ENCODE peak calls at places on chromosomes 16 and 17, in ten cellular contexts. B is CD4-positive, CD25-positive, alpha-beta regulatory T cell; C is psoas muscle; U is brain microvascular endothelial cell; Q is IMR-90; E is uterus; L is lower leg skin; Y is cardiac muscle cell; H is NT2/D1; P is endothelial cell of umbilical vein. Z is an unnamed sample.

GRCh38 chr17:43855061-43855460 is 8.1 kb downstream of the CD300LG start:
- DNase-seq in B (no peak), C (no peak), U (no peak), Q (no peak), E (no peak), L (no peak), Y (no peak), H (no peak), P (no peak), Z (no peak)

GRCh38 chr16:88527186-88527936 is 42.8 kb upstream of the ZC3H18 start:
- DNase-seq in B (peak), C (peak), U (peak), Q (peak), E (peak), L (no peak), Y (peak), H (no peak), P (peak), Z (peak)

GRCh38 chr17:77644181-77644972 is 314.1 kb upstream of the TNRC6C start:
- DNase-seq in B (no peak), C (no peak), U (no peak), Q (no peak), E (no peak), L (peak), Y (no peak), H (no peak), P (no peak), Z (no peak)

GRCh38 chr17:47813512-47814031 is 8.0 kb downstream of the OSBPL7 start:
- DNase-seq in B (no peak), C (no peak), U (no peak), Q (no peak), E (no peak), L (peak), Y (no peak), H (no peak), P (no peak), Z (no peak)

GRCh38 chr17:8630802-8631553 is 453 bp upstream of the MYH10 start:
- DNase-seq in B (peak), C (peak), U (peak), Q (peak), E (peak), L (peak), Y (peak), H (peak), P (peak), Z (peak)

GRCh38 chr17:42775534-42776098 is 2.4 kb downstream of the VPS25 start:
- DNase-seq in B (no peak), C (no peak), U (peak), Q (peak), E (no peak), L (no peak), Y (peak), H (no peak), P (peak), Z (peak)

GRCh38 chr17:80260791-80261158 is at the start of gene RNF213:
- DNase-seq in B (peak), C (peak), U (no peak), Q (no peak), E (peak), L (peak), Y (peak), H (no peak), P (peak), Z (no peak)

GRCh38 chr17:39639566-39640458 is 2.9 kb downstream of the STARD3 start:
- DNase-seq in B (no peak), C (no peak), U (no peak), Q (no peak), E (no peak), L (no peak), Y (no peak), H (no peak), P (no peak), Z (no peak)

GRCh38 chr17:1726626-1727257 is 2.2 kb downstream of the WDR81 start:
- DNase-seq in B (no peak), C (no peak), U (no peak), Q (no peak), E (no peak), L (no peak), Y (no peak), H (no peak), P (no peak), Z (no peak)

GRCh38 chr17:40074871-40075215 is 12.1 kb downstream of the THRA start:
- DNase-seq in B (no peak), C (no peak), U (no peak), Q (no peak), E (no peak), L (no peak), Y (peak), H (no peak), P (no peak), Z (peak)

GRCh38 chr17:10337976-10338375 is 34.8 kb downstream of the MYH13 start:
- DNase-seq in B (no peak), C (no peak), U (no peak), Q (peak), E (no peak), L (no peak), Y (peak), H (no peak), P (no peak), Z (no peak)

GRCh38 chr16:8109510-8110369 is 480.6 kb downstream of the TMEM114 start:
- DNase-seq in B (no peak), C (no peak), U (no peak), Q (no peak), E (no peak), L (no peak), Y (no peak), H (no peak), P (no peak), Z (no peak)

GRCh38 chr17:17729620-17730249 is 48.5 kb downstream of the RAI1 start:
- DNase-seq in B (peak), C (no peak), U (no peak), Q (no peak), E (no peak), L (no peak), Y (no peak), H (no peak), P (no peak), Z (peak)

GRCh38 chr16:11994187-11995119 is 17.9 kb downstream of the SNX29 start:
- DNase-seq in B (no peak), C (peak), U (no peak), Q (peak), E (no peak), L (peak), Y (no peak), H (no peak), P (peak), Z (peak)

GRCh38 chr17:32487460-32488176 is 825 bp downstream of the CDK5R1 start:
- DNase-seq in B (no peak), C (no peak), U (no peak), Q (no peak), E (no peak), L (no peak), Y (peak), H (no peak), P (peak), Z (no peak)

GRCh38 chr17:62652251-62653001 is 25.0 kb downstream of the MRC2 start:
- DNase-seq in B (peak), C (peak), U (peak), Q (peak), E (peak), L (no peak), Y (peak), H (no peak), P (peak), Z (peak)

GRCh38 chr16:79786389-79786788 is 185.9 kb upstream of the MAF start:
- DNase-seq in B (no peak), C (no peak), U (no peak), Q (no peak), E (no peak), L (no peak), Y (no peak), H (no peak), P (no peak), Z (no peak)

GRCh38 chr17:59492091-59492451 is 73.3 kb upstream of the DHX40 start:
- DNase-seq in B (no peak), C (no peak), U (no peak), Q (no peak), E (no peak), L (no peak), Y (no peak), H (no peak), P (no peak), Z (no peak)

GRCh38 chr17:27810902-27811557 is 10.7 kb upstream of the NOS2 start:
- DNase-seq in B (no peak), C (no peak), U (no peak), Q (peak), E (no peak), L (no peak), Y (no peak), H (no peak), P (peak), Z (no peak)

GRCh38 chr17:83068641-83069570 is 10.5 kb upstream of the METRNL start:
- DNase-seq in B (no peak), C (peak), U (no peak), Q (no peak), E (no peak), L (peak), Y (no peak), H (no peak), P (no peak), Z (no peak)

GRCh38 chr17:50420419-50421112 is 5.5 kb upstream of the ACSF2 start:
- DNase-seq in B (no peak), C (no peak), U (no peak), Q (no peak), E (no peak), L (no peak), Y (peak), H (no peak), P (no peak), Z (no peak)

GRCh38 chr16:75073551-75074414 is 42.8 kb downstream of the LDHD start:
- DNase-seq in B (no peak), C (no peak), U (peak), Q (no peak), E (no peak), L (no peak), Y (peak), H (no peak), P (no peak), Z (no peak)

GRCh38 chr17:79105937-79106336 is 31.3 kb downstream of the ENGASE start:
- DNase-seq in B (no peak), C (no peak), U (no peak), Q (no peak), E (no peak), L (no peak), Y (no peak), H (no peak), P (no peak), Z (no peak)

GRCh38 chr17:51044964-51045363 is 75.7 kb downstream of the SPAG9 start:
- DNase-seq in B (no peak), C (no peak), U (no peak), Q (no peak), E (no peak), L (no peak), Y (peak), H (no peak), P (no peak), Z (no peak)

DNA sequence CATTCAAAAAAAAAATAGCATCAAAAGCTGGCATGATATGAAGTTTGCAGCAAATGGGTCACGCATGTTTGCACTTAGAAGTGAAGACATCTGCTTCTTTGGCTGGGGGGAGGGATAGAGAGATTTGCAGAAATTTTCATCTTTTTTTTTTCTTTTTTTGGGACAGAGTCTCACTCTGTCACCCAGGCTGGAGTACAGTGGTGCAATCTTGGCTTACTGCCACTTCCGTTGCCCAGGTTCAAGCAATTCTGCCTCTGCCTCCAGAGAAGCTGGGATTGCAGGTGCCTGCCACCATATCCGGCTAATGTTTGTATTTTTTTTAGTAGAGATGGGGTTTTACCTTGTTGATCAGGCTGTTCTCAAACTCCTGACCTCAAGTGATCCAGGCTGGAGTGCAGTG is 478.3 kb upstream of the EEF2KMT start:
- DNase-seq in B (no peak), C (no peak), U (no peak), Q (no peak), E (no peak), L (no peak), Y (no peak), H (no peak), P (no peak), Z (no peak)
- H3K4me3 ChIP-seq in B (no peak), C (no peak), U (no peak), Q (no peak), E (no peak), L (no peak), Y (no peak), H (no peak), P (no peak), Z (no peak)

DNA sequence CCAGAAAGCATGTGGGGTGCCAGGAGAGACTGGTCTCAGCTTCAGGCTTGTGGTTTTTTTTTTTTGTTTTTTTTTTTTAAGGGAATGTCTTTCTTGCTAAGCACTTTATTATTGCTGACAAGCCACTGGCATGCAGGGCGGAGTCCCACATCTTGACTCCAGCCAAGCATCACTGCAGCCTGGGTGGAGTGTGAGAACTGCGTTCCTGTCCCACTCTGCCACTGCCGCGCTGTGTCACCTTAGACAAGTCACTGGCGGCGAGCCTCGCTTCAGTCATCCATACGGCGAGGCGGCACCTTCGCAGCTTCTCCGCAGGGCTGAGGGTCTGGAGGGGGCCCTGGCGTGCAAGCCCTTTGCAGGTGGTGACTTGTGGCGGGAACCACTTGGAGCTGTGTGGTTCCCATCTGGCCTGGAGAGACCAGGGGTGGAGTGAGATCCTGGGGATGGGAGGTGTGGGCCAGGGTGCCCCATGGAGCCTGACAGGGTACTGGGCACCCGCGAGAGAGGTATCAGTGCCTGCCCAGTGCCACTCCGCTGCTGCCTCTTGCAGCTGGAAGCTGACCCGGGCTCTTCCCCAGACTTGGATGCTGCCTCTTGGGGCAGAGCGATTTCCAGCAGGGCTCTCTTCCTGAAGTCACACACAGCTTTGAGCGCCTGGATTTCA is 99.1 kb upstream of the CIBAR2 start:
- DNase-seq in B (no peak), C (no peak), U (peak), Q (no peak), E (no peak), L (no peak), Y (peak), H (no peak), P (no peak), Z (no peak)
- H3K4me3 ChIP-seq in B (no peak), C (no peak), U (no peak), Q (no peak), E (no peak), L (no peak), Y (no peak), H (no peak), P (no peak), Z (no peak)

GRCh38 chr16:14366447-14366846 is 263.6 kb downstream of the PARN start:
- DNase-seq in B (no peak), C (no peak), U (no peak), Q (no peak), E (no peak), L (no peak), Y (no peak), H (no peak), P (no peak), Z (no peak)

GRCh38 chr16:14365200-14365851 is 264.7 kb downstream of the PARN start:
- DNase-seq in B (no peak), C (no peak), U (no peak), Q (no peak), E (no peak), L (no peak), Y (no peak), H (no peak), P (no peak), Z (no peak)

GRCh38 chr16:14362774-14363371 is 267.2 kb downstream of the PARN start:
- DNase-seq in B (no peak), C (no peak), U (peak), Q (peak), E (no peak), L (no peak), Y (no peak), H (no peak), P (no peak), Z (no peak)

GRCh38 chr16:14364112-14364385 is 266.0 kb downstream of the PARN start:
- DNase-seq in B (no peak), C (no peak), U (no peak), Q (no peak), E (no peak), L (no peak), Y (no peak), H (no peak), P (no peak), Z (no peak)

DNA sequence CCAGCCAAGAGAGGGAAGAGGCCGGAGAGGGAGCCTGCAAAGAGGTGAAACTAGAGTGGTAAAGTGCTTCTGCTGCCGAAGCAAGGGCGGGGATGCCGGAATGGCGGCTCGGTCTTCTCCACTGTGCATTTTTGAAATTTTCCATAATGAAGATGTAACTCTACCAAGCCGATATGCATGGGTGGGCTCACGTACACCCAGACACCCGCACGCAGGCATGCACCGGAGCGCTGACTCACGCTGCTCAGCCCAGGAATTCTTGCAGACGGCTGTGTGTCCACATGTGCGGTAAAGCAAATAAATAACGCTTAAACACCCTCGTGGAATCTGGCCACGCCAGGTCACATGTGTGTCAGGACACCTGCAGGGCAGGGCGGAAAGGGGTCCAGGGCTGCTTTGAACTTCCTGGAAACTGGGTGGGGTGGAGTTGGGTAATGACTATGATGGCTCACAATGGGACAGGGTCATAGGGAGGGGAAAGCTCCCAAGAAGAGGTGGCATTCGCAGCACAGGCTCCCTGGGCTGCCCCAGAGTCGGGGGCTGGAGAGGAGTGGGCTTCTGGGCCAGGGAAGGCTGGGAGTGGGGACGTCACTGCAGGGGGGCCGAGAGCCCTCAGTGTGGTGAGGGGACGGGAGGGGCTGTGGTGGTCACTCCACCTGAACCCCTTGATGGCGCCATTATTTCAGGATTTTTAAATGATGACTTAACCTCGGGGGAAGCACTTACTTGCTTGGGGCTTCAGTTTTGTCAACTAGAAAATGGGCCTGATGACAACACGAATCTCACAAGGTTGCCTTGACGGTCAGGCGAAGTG is 265.5 kb downstream of the PARN start:
- DNase-seq in B (no peak), C (no peak), U (peak), Q (peak), E (no peak), L (no peak), Y (peak), H (no peak), P (no peak), Z (no peak)
- H3K4me3 ChIP-seq in B (no peak), C (no peak), U (no peak), Q (no peak), E (no peak), L (no peak), Y (no peak), H (no peak), P (no peak), Z (no peak)

DNA sequence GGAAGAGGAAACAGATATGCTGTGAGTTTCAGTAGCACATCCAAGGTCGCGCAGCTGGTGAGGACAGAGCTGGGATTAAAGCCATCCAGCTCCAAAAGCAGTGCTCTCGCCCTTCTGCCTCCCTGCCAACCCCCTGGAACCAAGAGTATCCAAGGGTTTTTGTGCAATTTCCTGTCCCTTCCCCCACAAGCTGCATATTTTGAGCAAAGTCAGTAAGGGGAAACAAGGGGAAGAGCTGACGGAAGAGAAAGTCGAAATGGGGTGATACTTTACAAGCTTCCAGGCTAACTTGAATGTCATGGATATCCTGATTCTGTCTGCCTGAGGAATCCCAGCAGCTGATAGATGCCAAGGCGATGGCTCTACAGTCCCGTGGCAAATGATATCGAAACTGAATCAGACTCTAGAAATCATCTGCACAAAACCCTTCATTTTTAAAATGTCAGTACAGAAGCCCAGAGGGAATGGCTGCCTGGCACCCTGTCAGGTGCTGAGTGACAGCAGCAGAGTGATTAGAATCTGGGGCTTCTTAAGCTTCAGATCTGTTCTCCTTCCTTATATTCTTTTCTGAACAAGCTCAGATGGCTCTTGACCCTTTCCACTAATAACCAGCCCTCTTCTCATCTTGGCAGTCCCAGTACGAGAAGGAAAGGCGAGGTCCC is 42.9 kb upstream of the TEKT3 start:
- DNase-seq in B (no peak), C (peak), U (no peak), Q (peak), E (peak), L (no peak), Y (peak), H (no peak), P (peak), Z (no peak)
- H3K4me3 ChIP-seq in B (no peak), C (peak), U (peak), Q (peak), E (no peak), L (no peak), Y (no peak), H (no peak), P (no peak), Z (no peak)

DNA sequence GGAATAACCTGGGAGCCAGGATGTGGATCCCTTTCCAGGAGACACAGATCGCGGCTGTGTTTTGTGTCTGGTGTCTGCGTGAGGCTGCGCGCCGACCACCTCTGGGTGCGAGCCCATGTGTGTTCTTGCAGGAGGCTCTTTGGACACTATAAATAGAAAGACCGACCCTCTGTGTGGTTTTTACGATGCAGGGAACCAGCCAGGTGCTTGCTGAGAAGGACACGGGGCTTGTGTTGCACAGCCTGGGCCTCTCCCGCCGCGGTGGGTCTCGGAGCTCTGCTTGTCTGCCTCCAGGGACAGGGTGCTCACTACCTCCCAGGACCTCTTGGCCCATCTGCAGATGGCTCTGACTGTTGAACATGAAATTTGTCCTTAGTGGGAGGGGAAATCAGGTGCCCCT is 505 bp upstream of the STX1B start:
- DNase-seq in B (no peak), C (no peak), U (no peak), Q (no peak), E (no peak), L (no peak), Y (no peak), H (no peak), P (no peak), Z (no peak)
- H3K4me3 ChIP-seq in B (no peak), C (no peak), U (peak), Q (peak), E (no peak), L (no peak), Y (peak), H (peak), P (no peak), Z (no peak)

GRCh38 chr16:86610779-86611516 is 32.6 kb downstream of the FOXL1 start:
- DNase-seq in B (no peak), C (no peak), U (no peak), Q (no peak), E (no peak), L (peak), Y (no peak), H (no peak), P (no peak), Z (no peak)
- H3K4me3 ChIP-seq in B (no peak), C (no peak), U (no peak), Q (no peak), E (no peak), L (no peak), Y (no peak), H (no peak), P (no peak), Z (no peak)